ENCODE peak calls at places on chromosomes 6 and 20, in five cellular contexts. M is pancreas, C is IMR-90, Y is A549, U is foreskin fibroblast. W is an unnamed sample.

GRCh38 chr6:133128191-133128590 is 113.0 kb upstream of the EYA4 start:
- DNase-seq in M (no peak), C (peak), Y (no peak), U (peak), W (no peak)

GRCh38 chr20:62815066-62815991 is 1.5 kb upstream of the COL9A3 start:
- DNase-seq in M (no peak), C (peak), Y (no peak), U (no peak), W (no peak)

GRCh38 chr6:40887904-40888303 is 151.1 kb downstream of the UNC5CL start:
- DNase-seq in M (no peak), C (no peak), Y (no peak), U (no peak), W (no peak)

GRCh38 chr6:134389658-134390057 is 71.7 kb upstream of the SGK1 start:
- DNase-seq in M (no peak), C (no peak), Y (no peak), U (no peak), W (no peak)

GRCh38 chr20:22924036-22924737 is 110.9 kb upstream of the SSTR4 start:
- DNase-seq in M (no peak), C (no peak), Y (no peak), U (no peak), W (no peak)

GRCh38 chr20:52190437-52191131 is 995 bp downstream of the ZFP64 start:
- DNase-seq in M (no peak), C (peak), Y (peak), U (peak), W (peak)

GRCh38 chr6:32196682-32197616 is 4.5 kb upstream of the GPSM3 start:
- DNase-seq in M (no peak), C (peak), Y (no peak), U (no peak), W (no peak)

GRCh38 chr6:116438590-116439448 is 22.4 kb upstream of the CALHM6 start:
- DNase-seq in M (no peak), C (no peak), Y (no peak), U (no peak), W (no peak)

GRCh38 chr20:38113401-38114325 is 51.4 kb downstream of the TGM2 start:
- DNase-seq in M (no peak), C (no peak), Y (no peak), U (no peak), W (peak)

GRCh38 chr20:34871320-34871926 is 1.2 kb downstream of the GGT7 start:
- DNase-seq in M (no peak), C (no peak), Y (no peak), U (no peak), W (no peak)

GRCh38 chr20:7772376-7772775 is 167.9 kb downstream of the HAO1 start:
- DNase-seq in M (no peak), C (peak), Y (no peak), U (peak), W (no peak)

GRCh38 chr6:5516036-5516435 is 254.7 kb downstream of the FARS2 start:
- DNase-seq in M (no peak), C (no peak), Y (no peak), U (no peak), W (no peak)

GRCh38 chr6:88749849-88750248 is 213.6 kb downstream of the RNGTT start:
- DNase-seq in M (no peak), C (peak), Y (no peak), U (no peak), W (no peak)

GRCh38 chr6:13848553-13849150 is 34.3 kb upstream of the MCUR1 start:
- DNase-seq in M (no peak), C (peak), Y (no peak), U (no peak), W (no peak)

GRCh38 chr6:72420409-72420808 is 201.5 kb upstream of the KCNQ5 start:
- DNase-seq in M (no peak), C (no peak), Y (no peak), U (no peak), W (no peak)

GRCh38 chr6:34646714-34647113 is 49.9 kb downstream of the ILRUN start:
- DNase-seq in M (no peak), C (no peak), Y (no peak), U (no peak), W (no peak)

GRCh38 chr20:50815162-50815989 is 20.5 kb downstream of the BCAS4 start:
- DNase-seq in M (no peak), C (peak), Y (no peak), U (peak), W (peak)

GRCh38 chr6:129006685-129007514 is 124.0 kb downstream of the LAMA2 start:
- DNase-seq in M (no peak), C (peak), Y (no peak), U (no peak), W (no peak)

GRCh38 chr6:39493717-39494116 is 171.2 kb upstream of the KCNK16 start:
- DNase-seq in M (no peak), C (no peak), Y (no peak), U (no peak), W (no peak)

GRCh38 chr6:1609662-1610496 is at the start of gene FOXC1:
- DNase-seq in M (peak), C (peak), Y (peak), U (peak), W (peak)

GRCh38 chr6:1610497-1611321 is 994 bp downstream of the FOXC1 start:
- DNase-seq in M (peak), C (peak), Y (no peak), U (no peak), W (no peak)

GRCh38 chr6:1612386-1612893 is 2.7 kb downstream of the FOXC1 start:
- DNase-seq in M (no peak), C (no peak), Y (no peak), U (no peak), W (no peak)

GRCh38 chr6:1611572-1612385 is 2.1 kb downstream of the FOXC1 start:
- DNase-seq in M (no peak), C (peak), Y (no peak), U (no peak), W (peak)

DNA sequence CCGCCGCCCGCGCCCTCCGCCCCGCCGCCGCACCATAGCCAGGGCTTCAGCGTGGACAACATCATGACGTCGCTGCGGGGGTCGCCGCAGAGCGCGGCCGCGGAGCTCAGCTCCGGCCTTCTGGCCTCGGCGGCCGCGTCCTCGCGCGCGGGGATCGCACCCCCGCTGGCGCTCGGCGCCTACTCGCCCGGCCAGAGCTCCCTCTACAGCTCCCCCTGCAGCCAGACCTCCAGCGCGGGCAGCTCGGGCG is 1.5 kb downstream of the FOXC1 start:
- DNase-seq in M (no peak), C (peak), Y (no peak), U (no peak), W (no peak)
- H3K4me3 ChIP-seq in M (peak), C (peak), Y (peak), U (peak), W (no peak)

DNA sequence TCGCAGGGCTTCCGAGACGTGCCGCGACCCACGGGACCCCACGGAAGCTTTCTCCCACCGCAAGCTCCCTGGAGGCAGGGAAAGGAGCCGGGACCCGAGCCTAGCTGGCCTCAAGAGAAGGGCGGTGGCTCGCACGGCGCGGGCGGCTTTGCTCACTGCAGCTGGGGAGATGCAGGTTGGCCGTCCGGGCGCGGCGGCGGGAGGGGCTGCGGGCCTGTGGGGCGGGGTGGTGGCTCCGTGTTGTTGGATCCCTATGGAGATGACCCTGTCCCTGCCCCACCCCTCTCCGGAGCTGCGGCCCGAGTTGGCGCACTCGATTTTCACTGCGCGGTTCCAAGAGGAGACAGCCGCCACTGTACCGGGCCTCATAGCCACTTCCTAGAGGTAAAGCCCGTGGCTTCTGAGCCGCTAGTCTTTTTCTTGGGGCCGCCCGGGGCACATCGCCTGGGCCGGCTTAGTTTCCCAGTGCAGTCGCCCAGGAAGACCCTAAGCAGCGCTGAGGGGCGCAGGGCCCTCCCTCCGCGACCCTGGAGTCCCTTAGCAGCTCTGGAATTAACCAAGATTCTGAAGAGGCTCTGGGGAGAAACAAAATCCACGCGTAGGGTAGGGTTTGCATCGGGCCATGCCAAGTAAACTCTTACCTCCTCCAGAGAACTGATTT is at the start of gene ECT2L:
- DNase-seq in M (peak), C (no peak), Y (no peak), U (peak), W (peak)
- H3K4me3 ChIP-seq in M (peak), C (no peak), Y (no peak), U (peak), W (peak)

DNA sequence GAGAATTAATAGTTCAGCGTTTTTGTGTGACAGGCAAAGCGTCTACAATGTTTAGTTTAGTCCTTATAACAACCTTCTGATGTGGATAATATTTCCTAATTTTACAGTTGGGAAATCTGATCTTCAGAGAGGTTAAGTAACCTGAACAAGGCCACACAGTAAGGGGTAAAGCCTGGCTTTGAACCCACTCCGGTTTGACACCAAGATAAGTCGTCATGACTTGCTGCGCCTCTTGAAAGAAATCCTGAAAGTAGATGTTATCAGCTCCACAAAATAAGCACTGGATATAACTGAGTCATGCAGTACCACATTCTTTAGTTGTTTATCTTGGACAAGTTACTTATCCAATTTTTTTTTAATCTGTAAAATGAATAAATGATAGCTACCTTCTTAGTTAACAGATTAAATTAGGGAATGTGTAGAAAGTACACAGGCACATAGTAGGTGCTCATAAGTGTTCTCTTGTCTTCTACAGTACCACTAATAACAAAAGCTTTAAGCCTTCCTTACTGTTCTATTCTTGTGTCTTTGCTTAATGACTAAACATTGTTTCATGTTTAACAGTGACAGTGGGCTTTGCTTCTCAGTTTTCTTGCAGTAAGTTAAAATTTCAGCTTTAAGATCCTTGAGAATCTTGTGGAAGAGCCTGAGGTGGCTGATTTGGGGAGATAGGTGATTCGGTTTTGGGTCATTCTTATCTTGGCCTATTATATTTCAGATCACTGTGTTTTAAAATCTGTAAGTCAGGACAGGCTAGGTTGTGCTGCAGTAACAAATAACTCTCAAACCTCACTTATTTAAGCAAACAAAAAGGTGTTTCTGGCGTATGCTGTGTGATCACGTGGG is 2.1 kb downstream of the HIVEP1 start:
- DNase-seq in M (no peak), C (peak), Y (no peak), U (peak), W (no peak)
- H3K4me3 ChIP-seq in M (no peak), C (no peak), Y (peak), U (peak), W (no peak)

GRCh38 chr20:33687993-33688937 is 2.1 kb upstream of the E2F1 start:
- DNase-seq in M (no peak), C (no peak), Y (no peak), U (no peak), W (no peak)

GRCh38 chr20:33685328-33686007 is 717 bp downstream of the E2F1 start:
- DNase-seq in M (peak), C (no peak), Y (no peak), U (no peak), W (peak)

GRCh38 chr20:33686008-33686983 is at the start of gene E2F1:
- DNase-seq in M (peak), C (peak), Y (peak), U (peak), W (peak)

GRCh38 chr20:33687370-33687915 is 1.3 kb upstream of the E2F1 start:
- DNase-seq in M (no peak), C (no peak), Y (no peak), U (no peak), W (no peak)

DNA sequence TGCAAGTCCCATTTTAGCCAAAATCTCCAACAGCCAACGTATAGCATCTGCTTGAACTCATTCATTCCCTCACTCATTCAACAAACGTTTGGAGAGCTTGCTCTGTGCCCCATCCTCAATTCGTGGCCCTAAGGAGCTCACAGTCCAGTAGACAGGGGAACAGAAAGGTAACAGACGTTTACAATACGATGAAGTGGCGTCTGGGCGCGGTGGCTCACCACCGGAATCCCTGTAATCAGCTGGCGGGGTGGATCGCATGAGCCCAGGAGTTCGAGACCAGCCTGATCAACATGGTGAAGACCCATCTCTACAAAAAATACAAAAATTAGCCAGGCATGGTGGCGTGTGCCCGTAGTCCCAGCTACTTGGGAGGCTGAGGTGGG is 790 bp upstream of the E2F1 start:
- DNase-seq in M (no peak), C (no peak), Y (no peak), U (no peak), W (no peak)
- H3K4me3 ChIP-seq in M (peak), C (no peak), Y (peak), U (peak), W (peak)

GRCh38 chr20:1310087-1310486 is 18.9 kb downstream of the SDCBP2 start:
- DNase-seq in M (no peak), C (no peak), Y (no peak), U (no peak), W (no peak)

GRCh38 chr20:1310506-1311190 is 18.3 kb downstream of the SDCBP2 start:
- DNase-seq in M (no peak), C (no peak), Y (no peak), U (no peak), W (peak)

GRCh38 chr20:1313236-1313964 is 15.5 kb downstream of the SDCBP2 start:
- DNase-seq in M (peak), C (peak), Y (peak), U (peak), W (peak)

GRCh38 chr20:1312308-1312707 is 16.6 kb downstream of the SDCBP2 start:
- DNase-seq in M (peak), C (no peak), Y (no peak), U (no peak), W (no peak)

DNA sequence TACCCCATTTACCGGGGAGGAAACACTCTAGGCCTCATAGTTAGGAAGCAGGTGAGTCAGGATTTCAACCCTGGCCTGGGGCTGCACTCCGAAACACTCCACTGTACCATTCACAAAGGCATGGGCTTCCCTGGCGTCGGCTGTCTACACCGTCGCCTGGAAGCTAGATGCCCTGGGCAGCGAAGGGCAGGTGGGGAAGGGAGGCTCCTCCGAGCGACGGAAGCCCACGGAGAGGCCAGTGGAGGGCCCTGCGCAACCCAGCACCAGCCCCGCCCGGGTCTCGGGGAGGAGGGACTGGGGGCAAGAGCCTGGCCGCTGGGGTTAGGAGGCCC is 16.1 kb downstream of the SDCBP2 start:
- DNase-seq in M (no peak), C (no peak), Y (no peak), U (no peak), W (no peak)
- H3K4me3 ChIP-seq in M (no peak), C (no peak), Y (no peak), U (no peak), W (no peak)

GRCh38 chr20:2654831-2655230 is 2.4 kb downstream of the NOP56 start:
- DNase-seq in M (no peak), C (no peak), Y (no peak), U (no peak), W (no peak)
- H3K4me3 ChIP-seq in M (no peak), C (no peak), Y (peak), U (no peak), W (no peak)

DNA sequence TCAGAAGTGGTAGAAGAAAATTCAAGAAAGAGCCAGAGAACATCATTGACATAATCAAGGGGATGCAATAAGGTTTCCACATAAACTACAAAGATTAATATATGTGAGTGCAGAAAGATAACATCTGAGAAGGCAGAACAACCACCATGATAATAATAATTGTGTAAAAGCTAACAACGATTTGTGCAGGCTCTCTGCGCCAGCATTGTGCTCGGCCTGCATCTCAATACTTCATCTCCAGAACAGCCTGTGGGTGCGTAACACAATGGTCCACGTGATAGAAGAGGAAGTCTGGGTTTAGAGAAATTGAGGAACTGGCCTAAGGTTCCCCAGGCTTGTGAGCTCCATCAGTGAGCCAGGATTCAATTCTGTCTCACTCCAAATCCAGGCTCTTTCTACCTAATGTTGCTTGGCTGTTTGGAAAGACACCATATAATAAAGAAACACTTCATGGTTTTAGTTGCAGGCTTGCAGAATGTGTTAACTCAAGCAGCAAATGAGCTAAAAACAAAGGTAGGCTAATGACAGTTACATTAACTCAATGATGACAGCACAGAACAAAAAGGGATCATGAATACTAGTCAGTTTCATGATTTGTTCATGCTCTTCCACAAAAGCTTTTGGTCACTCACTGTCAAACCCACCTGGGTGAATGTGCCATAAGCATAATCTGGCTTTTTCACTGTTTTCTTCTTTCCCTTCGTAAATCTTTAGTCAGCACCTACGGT is 71.2 kb downstream of the LY86 start:
- DNase-seq in M (no peak), C (no peak), Y (no peak), U (no peak), W (no peak)
- H3K4me3 ChIP-seq in M (no peak), C (no peak), Y (no peak), U (no peak), W (no peak)

GRCh38 chr20:59102722-59103415 is 60.3 kb upstream of the PRELID3B start:
- DNase-seq in M (no peak), C (no peak), Y (no peak), U (no peak), W (no peak)
- H3K4me3 ChIP-seq in M (no peak), C (no peak), Y (no peak), U (no peak), W (no peak)

DNA sequence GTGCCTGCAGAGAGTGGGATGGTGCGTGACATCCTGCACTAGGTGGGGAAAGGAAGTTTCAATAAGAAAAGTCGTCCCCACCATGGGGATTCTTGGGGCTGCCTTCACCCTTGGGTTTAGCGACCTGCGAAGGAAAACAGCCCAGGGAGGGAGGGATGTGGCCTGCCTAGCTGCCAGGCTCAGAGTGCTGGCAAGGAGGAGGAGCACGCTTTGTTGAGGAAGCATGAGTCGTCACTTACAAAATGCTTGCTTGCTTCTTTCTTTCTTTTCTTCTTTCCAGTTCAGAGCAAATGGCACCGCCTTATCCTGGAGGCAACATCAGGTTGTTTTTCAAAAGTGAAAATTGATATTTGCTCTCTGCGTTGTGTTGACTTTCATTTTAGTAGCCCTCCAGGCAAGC is 123.2 kb downstream of the TFAP2C start:
- DNase-seq in M (no peak), C (no peak), Y (no peak), U (peak), W (no peak)
- H3K4me3 ChIP-seq in M (no peak), C (no peak), Y (no peak), U (no peak), W (no peak)